ENCODE peak calls at places on chromosome 4, in seven cellular contexts. N is H4, W is psoas muscle, M is B cell, B is left cardiac atrium, X is anterior cingulate cortex, Z is left lung. U is an unnamed sample.

GRCh38 chr4:105194328-105195231 is 47.9 kb downstream of the TET2 start:
- DNase-seq in N (no peak), W (no peak), M (no peak), B (no peak), X (no peak), Z (no peak), U (no peak)

GRCh38 chr4:164731827-164732474 is 22.0 kb upstream of the SMIM31 start:
- DNase-seq in N (peak), W (no peak), M (peak), B (no peak), X (peak), Z (no peak), U (no peak)

GRCh38 chr4:109649872-109650271 is 53.4 kb downstream of the CASP6 start:
- DNase-seq in N (no peak), W (no peak), M (no peak), B (no peak), X (no peak), Z (no peak), U (no peak)

GRCh38 chr4:24912252-24913098 is at the start of gene CCDC149:
- DNase-seq in N (peak), W (peak), M (no peak), B (peak), X (peak), Z (peak), U (peak)

GRCh38 chr4:6402566-6403399 is 69.6 kb downstream of the PPP2R2C start:
- DNase-seq in N (no peak), W (no peak), M (no peak), B (no peak), X (no peak), Z (peak), U (no peak)

GRCh38 chr4:21991537-21991936 is 43.0 kb upstream of the KCNIP4 start:
- DNase-seq in N (no peak), W (no peak), M (no peak), B (no peak), X (no peak), Z (no peak), U (no peak)

GRCh38 chr4:53365121-53365485 is 758 bp downstream of the SCFD2 start:
- DNase-seq in N (no peak), W (no peak), M (no peak), B (no peak), X (no peak), Z (no peak), U (no peak)

GRCh38 chr4:74100531-74100930 is 1.5 kb upstream of the CXCL2 start:
- DNase-seq in N (no peak), W (no peak), M (no peak), B (no peak), X (no peak), Z (no peak), U (no peak)

GRCh38 chr4:145217339-145217738 is 37.0 kb upstream of the OTUD4 start:
- DNase-seq in N (no peak), W (no peak), M (no peak), B (no peak), X (no peak), Z (no peak), U (no peak)

GRCh38 chr4:158622251-158622650 is 49.4 kb downstream of the C4orf46 start:
- DNase-seq in N (no peak), W (no peak), M (no peak), B (no peak), X (no peak), Z (no peak), U (no peak)

GRCh38 chr4:102503831-102504786 is 3.0 kb downstream of the NFKB1 start:
- DNase-seq in N (no peak), W (no peak), M (no peak), B (no peak), X (no peak), Z (no peak), U (no peak)

GRCh38 chr4:176927664-176928063 is 134.9 kb upstream of the VEGFC start:
- DNase-seq in N (no peak), W (no peak), M (no peak), B (no peak), X (no peak), Z (no peak), U (no peak)

GRCh38 chr4:70818173-70818856 is 21.4 kb downstream of the GRSF1 start:
- DNase-seq in N (no peak), W (no peak), M (no peak), B (no peak), X (no peak), Z (no peak), U (no peak)

GRCh38 chr4:98632258-98632657 is 26.2 kb downstream of the TSPAN5 start:
- DNase-seq in N (no peak), W (no peak), M (no peak), B (no peak), X (no peak), Z (no peak), U (no peak)

GRCh38 chr4:167452922-167453321 is 218.6 kb upstream of the SPOCK3 start:
- DNase-seq in N (no peak), W (no peak), M (no peak), B (no peak), X (no peak), Z (no peak), U (no peak)

GRCh38 chr4:173577963-173578362 is 47.9 kb upstream of the HAND2 start:
- DNase-seq in N (no peak), W (no peak), M (no peak), B (no peak), X (no peak), Z (no peak), U (no peak)

GRCh38 chr4:41414380-41414779 is 123.6 kb upstream of the LIMCH1 start:
- DNase-seq in N (no peak), W (no peak), M (no peak), B (no peak), X (no peak), Z (no peak), U (no peak)

GRCh38 chr4:66273110-66273509 is 602.8 kb upstream of the EPHA5 start:
- DNase-seq in N (no peak), W (no peak), M (no peak), B (no peak), X (no peak), Z (no peak), U (no peak)

GRCh38 chr4:8336412-8337075 is 67.0 kb downstream of the HTRA3 start:
- DNase-seq in N (no peak), W (no peak), M (no peak), B (no peak), X (no peak), Z (no peak), U (no peak)

GRCh38 chr4:82748176-82748575 is 50.4 kb downstream of the SCD5 start:
- DNase-seq in N (no peak), W (no peak), M (no peak), B (no peak), X (peak), Z (no peak), U (no peak)

GRCh38 chr4:5722328-5722727 is 11.3 kb downstream of the EVC start:
- DNase-seq in N (no peak), W (no peak), M (no peak), B (no peak), X (no peak), Z (no peak), U (no peak)

GRCh38 chr4:185902654-185903053 is 90.7 kb upstream of the SORBS2 start:
- DNase-seq in N (peak), W (no peak), M (no peak), B (no peak), X (no peak), Z (no peak), U (no peak)

U was measured in thoracic aorta.